ENCODE peak calls at places on chromosomes 13 and 19, in four cellular contexts. O is body of pancreas, Z is Panc1, M is fibroblast of lung. C is an unnamed sample.

GRCh38 chr19:39160889-39161672 is 35.5 kb downstream of the PAK4 start:
- DNase-seq in O (no peak), Z (no peak), M (peak), C (no peak)

GRCh38 chr13:40220299-40220935 is 446.0 kb downstream of the FOXO1 start:
- DNase-seq in O (no peak), Z (no peak), M (peak), C (no peak)

GRCh38 chr19:48678201-48678600 is 5.4 kb upstream of the NTN5 start:
- DNase-seq in O (peak), Z (no peak), M (no peak), C (no peak)

GRCh38 chr19:6588508-6589345 is 2.2 kb downstream of the CD70 start:
- DNase-seq in O (no peak), Z (no peak), M (no peak), C (no peak)

GRCh38 chr19:2235396-2236284 is 489 bp downstream of the PLEKHJ1 start:
- DNase-seq in O (peak), Z (no peak), M (no peak), C (no peak)

GRCh38 chr13:47256618-47257017 is 359.8 kb upstream of the HTR2A start:
- DNase-seq in O (no peak), Z (no peak), M (peak), C (no peak)

GRCh38 chr19:42396248-42396541 is 6.1 kb upstream of the CNFN start:
- DNase-seq in O (no peak), Z (no peak), M (no peak), C (no peak)

GRCh38 chr19:32223595-32224370 is 121.6 kb upstream of the ZNF507 start:
- DNase-seq in O (no peak), Z (no peak), M (no peak), C (no peak)

GRCh38 chr19:44856438-44857083 is 10.5 kb downstream of the NECTIN2 start:
- DNase-seq in O (peak), Z (no peak), M (peak), C (no peak)

GRCh38 chr13:31686660-31687430 is 52.5 kb upstream of the RXFP2 start:
- DNase-seq in O (no peak), Z (no peak), M (no peak), C (no peak)

GRCh38 chr19:35306473-35307246 is 14.7 kb downstream of the MAG start:
- DNase-seq in O (no peak), Z (no peak), M (no peak), C (no peak)

GRCh38 chr13:37173214-37173613 is 67.8 kb upstream of the CSNK1A1L start:
- DNase-seq in O (no peak), Z (no peak), M (peak), C (no peak)

GRCh38 chr19:6995054-6995453 is 26.2 kb downstream of the MBD3L2B start:
- DNase-seq in O (no peak), Z (no peak), M (no peak), C (no peak)

GRCh38 chr13:37621811-37622361 is 23.3 kb upstream of the POSTN start:
- DNase-seq in O (peak), Z (no peak), M (peak), C (peak)

GRCh38 chr13:22812793-22813192 is 368.0 kb upstream of the SGCG start:
- DNase-seq in O (no peak), Z (no peak), M (no peak), C (no peak)

GRCh38 chr13:70967564-70967963 is 859.3 kb upstream of the KLHL1 start:
- DNase-seq in O (no peak), Z (no peak), M (no peak), C (no peak)

GRCh38 chr13:27354379-27354778 is 70.0 kb upstream of the GTF3A start:
- DNase-seq in O (no peak), Z (no peak), M (peak), C (no peak)

GRCh38 chr13:71721117-71721516 is 145.9 kb downstream of the DACH1 start:
- DNase-seq in O (no peak), Z (no peak), M (no peak), C (no peak)

GRCh38 chr19:51364200-51365106 is 1.7 kb downstream of the ETFB start:
- DNase-seq in O (no peak), Z (no peak), M (no peak), C (no peak)

GRCh38 chr13:23466144-23467002 is 32.9 kb upstream of the SACS start:
- DNase-seq in O (peak), Z (peak), M (peak), C (peak)

GRCh38 chr19:48390188-48391099 is 907 bp downstream of the KDELR1 start:
- DNase-seq in O (peak), Z (no peak), M (peak), C (no peak)

GRCh38 chr13:46803586-46803985 is 6.6 kb upstream of the ESD start:
- DNase-seq in O (no peak), Z (no peak), M (peak), C (no peak)

GRCh38 chr19:15508035-15508710 is at the start of gene CYP4F22:
- DNase-seq in O (no peak), Z (no peak), M (no peak), C (no peak)

GRCh38 chr19:11460207-11460606 is 20.6 kb downstream of the ELAVL3 start:
- DNase-seq in O (no peak), Z (no peak), M (no peak), C (no peak)

GRCh38 chr19:6228523-6229215 is 51.1 kb downstream of the MLLT1 start:
- DNase-seq in O (no peak), Z (no peak), M (peak), C (no peak)

GRCh38 chr13:61797397-61797796 is 381.7 kb upstream of the PCDH20 start:
- DNase-seq in O (no peak), Z (no peak), M (no peak), C (no peak)

GRCh38 chr13:101140087-101140770 is 276.1 kb downstream of the NALCN start:
- DNase-seq in O (no peak), Z (no peak), M (no peak), C (no peak)

GRCh38 chr13:29808264-29808663 is 42.2 kb downstream of the UBL3 start:
- DNase-seq in O (no peak), Z (no peak), M (no peak), C (no peak)

GRCh38 chr19:8363803-8364771 is at the start of gene ANGPTL4:
- DNase-seq in O (peak), Z (no peak), M (peak), C (peak)

GRCh38 chr19:33564836-33565338 is 43.3 kb upstream of the PEPD start:
- DNase-seq in O (no peak), Z (no peak), M (no peak), C (no peak)

GRCh38 chr19:32406161-32407003 is 812 bp downstream of the DPY19L3 start:
- DNase-seq in O (no peak), Z (no peak), M (no peak), C (no peak)

GRCh38 chr19:3057275-3057714 is 5.0 kb downstream of the TLE5 start:
- DNase-seq in O (peak), Z (no peak), M (peak), C (no peak)

GRCh38 chr19:50826492-50827240 is 3.1 kb upstream of the KLK1 start:
- DNase-seq in O (no peak), Z (no peak), M (no peak), C (no peak)

GRCh38 chr13:110575322-110576069 is 14.0 kb upstream of the RAB20 start:
- DNase-seq in O (peak), Z (no peak), M (peak), C (no peak)
- TF ChIP-seq CTCF in O (no peak), Z (no peak), M (no peak), C (no peak)

GRCh38 chr13:74009100-74009668 is 125.0 kb downstream of the KLF12 start:
- DNase-seq in O (no peak), Z (no peak), M (peak), C (no peak)

GRCh38 chr13:74017301-74018092 is 116.7 kb downstream of the KLF12 start:
- DNase-seq in O (no peak), Z (no peak), M (no peak), C (no peak)

GRCh38 chr13:74015137-74015536 is 119.1 kb downstream of the KLF12 start:
- DNase-seq in O (no peak), Z (no peak), M (no peak), C (no peak)
- TF ChIP-seq CTCF in O (no peak), Z (no peak), M (no peak), C (no peak)

GRCh38 chr13:109371066-109371465 is 415.3 kb downstream of the IRS2 start:
- DNase-seq in O (no peak), Z (no peak), M (no peak), C (no peak)
- TF ChIP-seq CTCF in O (no peak), Z (no peak), M (no peak), C (no peak)

GRCh38 chr13:44814144-44814543 is 175.1 kb downstream of the NUFIP1 start:
- DNase-seq in O (no peak), Z (no peak), M (no peak), C (no peak)
- TF ChIP-seq CTCF in O (no peak), Z (no peak), M (no peak), C (no peak)

GRCh38 chr13:93925976-93926375 is 553.5 kb downstream of the DCT start:
- DNase-seq in O (no peak), Z (no peak), M (no peak), C (no peak)

GRCh38 chr13:93927431-93927830 is 552.1 kb downstream of the DCT start:
- DNase-seq in O (no peak), Z (no peak), M (peak), C (no peak)

GRCh38 chr13:93922063-93922462 is 557.4 kb downstream of the DCT start:
- DNase-seq in O (no peak), Z (no peak), M (no peak), C (no peak)
- TF ChIP-seq CTCF in O (no peak), Z (no peak), M (no peak), C (no peak)

C was measured in omental fat pad.